ENCODE peak calls at places on chromosomes 6 and 20, in eight cellular contexts. X is adrenal gland, A is testis, O is uterus, M is IMR-90, N is sigmoid colon, T is Peyer's patch, K is upper lobe of left lung. I is an unnamed sample.
A peak's percentile ranks its signal among the peaks of the same experiment; 100 is the strongest.

GRCh38 chr20:58697201-58697866 is 4.7 kb downstream of the NPEPL1 start:
- DNase-seq in X (peak; percentile 7), A (no peak), O (no peak), M (no peak), N (peak; percentile 61), T (peak; percentile 29), K (no peak), I (peak; percentile 7)

GRCh38 chr6:155301867-155302266 is 12.4 kb downstream of the TFB1M start:
- DNase-seq in X (no peak), A (no peak), O (no peak), M (peak; percentile 55), N (no peak), T (no peak), K (no peak), I (no peak)

GRCh38 chr6:52834481-52834880 is 6.1 kb downstream of the GSTA5 start:
- DNase-seq in X (no peak), A (no peak), O (no peak), M (peak; percentile 18), N (no peak), T (no peak), K (no peak), I (no peak)

GRCh38 chr6:35470663-35471120 is 2.5 kb downstream of the RPL10A start:
- DNase-seq in X (no peak), A (no peak), O (no peak), M (no peak), N (no peak), T (no peak), K (no peak), I (no peak)

GRCh38 chr6:13398081-13398406 is 69.7 kb upstream of the TBC1D7 start:
- DNase-seq in X (no peak), A (no peak), O (no peak), M (no peak), N (no peak), T (no peak), K (no peak), I (no peak)

GRCh38 chr20:38229376-38230252 is 30.9 kb downstream of the KIAA1755 start:
- DNase-seq in X (no peak), A (no peak), O (no peak), M (no peak), N (peak; percentile 57), T (no peak), K (no peak), I (no peak)

GRCh38 chr6:68427630-68428029 is 207.5 kb upstream of the ADGRB3 start:
- DNase-seq in X (no peak), A (no peak), O (no peak), M (peak; percentile 0), N (no peak), T (no peak), K (no peak), I (no peak)

GRCh38 chr20:24972341-24972740 is 20.2 kb downstream of the APMAP start:
- DNase-seq in X (no peak), A (no peak), O (no peak), M (no peak), N (peak; percentile 21), T (no peak), K (no peak), I (no peak)

GRCh38 chr6:110951986-110952794 is 6.3 kb upstream of the GTF3C6 start:
- DNase-seq in X (no peak), A (no peak), O (no peak), M (peak; percentile 47), N (no peak), T (peak; percentile 8), K (no peak), I (no peak)

GRCh38 chr6:127641905-127642304 is 64.9 kb downstream of the C6orf58 start:
- DNase-seq in X (peak; percentile 6), A (no peak), O (no peak), M (peak; percentile 36), N (no peak), T (no peak), K (no peak), I (no peak)

GRCh38 chr6:132298344-132298949 is 102.8 kb downstream of the MOXD1 start:
- DNase-seq in X (peak; percentile 49), A (peak; percentile 77), O (peak; percentile 29), M (peak; percentile 62), N (no peak), T (peak; percentile 75), K (no peak), I (no peak)

GRCh38 chr20:57350086-57350710 is 857 bp upstream of the RAE1 start:
- DNase-seq in X (no peak), A (no peak), O (no peak), M (peak; percentile 23), N (no peak), T (no peak), K (peak; percentile 70), I (no peak)

GRCh38 chr20:61442075-61442670 is 190.1 kb downstream of the CDH4 start:
- DNase-seq in X (no peak), A (no peak), O (no peak), M (peak; percentile 29), N (no peak), T (no peak), K (no peak), I (no peak)

GRCh38 chr6:137166247-137167098 is 7.0 kb downstream of the IL22RA2 start:
- DNase-seq in X (no peak), A (no peak), O (no peak), M (no peak), N (no peak), T (no peak), K (no peak), I (no peak)

GRCh38 chr6:169887529-169888140 is 136.2 kb downstream of the ERMARD start:
- DNase-seq in X (no peak), A (no peak), O (no peak), M (no peak), N (no peak), T (no peak), K (no peak), I (no peak)

GRCh38 chr6:111841822-111842221 is 31.4 kb downstream of the FYN start:
- DNase-seq in X (peak; percentile 16), A (no peak), O (no peak), M (peak; percentile 76), N (no peak), T (peak; percentile 83), K (no peak), I (no peak)

GRCh38 chr20:46188866-46189265 is 70.8 kb downstream of the CD40 start:
- DNase-seq in X (no peak), A (no peak), O (no peak), M (no peak), N (no peak), T (no peak), K (peak; percentile 37), I (no peak)

GRCh38 chr6:136230219-136230980 is 19.7 kb downstream of the MTFR2 start:
- DNase-seq in X (no peak), A (no peak), O (no peak), M (peak; percentile 27), N (no peak), T (no peak), K (no peak), I (no peak)

GRCh38 chr20:16405254-16405653 is 168.0 kb downstream of the KIF16B start:
- DNase-seq in X (no peak), A (peak; percentile 22), O (no peak), M (no peak), N (no peak), T (no peak), K (no peak), I (no peak)

GRCh38 chr6:89032599-89032998 is 48.0 kb upstream of the PNRC1 start:
- DNase-seq in X (no peak), A (no peak), O (no peak), M (no peak), N (no peak), T (no peak), K (no peak), I (no peak)

GRCh38 chr6:89037156-89037900 is 43.2 kb upstream of the PNRC1 start:
- DNase-seq in X (peak; percentile 21), A (no peak), O (no peak), M (no peak), N (peak; percentile 68), T (peak; percentile 75), K (no peak), I (no peak)

GRCh38 chr6:89034586-89035251 is 45.8 kb upstream of the PNRC1 start:
- DNase-seq in X (peak; percentile 59), A (peak; percentile 32), O (peak; percentile 50), M (peak; percentile 49), N (peak; percentile 79), T (no peak), K (no peak), I (peak; percentile 25)

DNA sequence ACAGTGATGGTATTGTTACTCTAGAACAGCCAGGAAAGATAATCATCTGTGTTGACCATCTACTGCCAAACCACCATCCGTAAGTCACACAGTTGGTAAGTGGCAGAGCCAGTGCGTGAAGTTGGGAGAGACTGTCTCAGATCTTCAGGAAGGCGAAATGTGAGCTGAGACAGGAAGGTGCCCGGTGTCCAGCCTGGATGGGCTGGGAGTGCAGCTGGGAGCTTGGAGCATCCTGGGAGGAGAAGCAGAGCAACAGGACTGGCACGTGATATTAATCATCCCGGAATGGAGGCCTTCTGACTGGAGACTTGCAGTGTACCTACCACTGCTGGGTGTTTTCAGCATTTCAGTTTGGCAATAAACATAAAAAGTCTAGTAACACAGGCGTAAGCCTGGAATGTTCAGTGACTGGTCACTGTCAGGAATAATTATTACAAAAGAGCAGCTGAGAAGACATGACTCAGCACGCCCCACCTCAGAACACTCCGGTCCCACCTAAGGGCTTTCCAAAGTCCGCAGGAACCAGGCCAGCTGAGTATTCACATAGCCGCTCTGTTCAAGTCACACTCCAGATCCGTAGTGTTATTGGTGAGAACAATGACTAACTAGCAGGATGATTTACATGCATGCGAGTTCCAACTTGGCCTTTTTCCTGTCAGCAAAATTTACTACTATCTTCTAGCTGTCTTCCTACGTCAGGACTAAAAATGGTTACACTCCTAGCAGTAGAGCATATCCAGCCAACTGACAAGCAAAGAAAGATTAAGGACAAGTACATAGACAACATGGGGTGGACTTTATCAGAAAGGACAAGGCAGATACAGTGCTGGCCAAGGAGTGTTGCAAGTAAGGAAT is 45.1 kb upstream of the PNRC1 start:
- DNase-seq in X (peak; percentile 95), A (peak; percentile 88), O (peak; percentile 98), M (peak; percentile 95), N (peak; percentile 99), T (peak; percentile 93), K (no peak), I (peak; percentile 66)
- TF ChIP-seq POLR2A in X (peak; percentile 59), A (no peak), O (peak; percentile 20), M (no peak), N (no peak), T (peak; percentile 32), K (no peak), I (no peak)

GRCh38 chr6:107612762-107613415 is 123.0 kb downstream of the SOBP start:
- DNase-seq in X (peak; percentile 47), A (peak; percentile 69), O (no peak), M (no peak), N (no peak), T (no peak), K (no peak), I (no peak)
- H3K27me3 ChIP-seq in X (no peaks in the 10 kb centered on the region), A (no peaks in the 10 kb centered on the region), O (no peaks in the 10 kb centered on the region), M (no peaks in the 10 kb centered on the region), N (no peaks in the 10 kb centered on the region), T (no peaks in the 10 kb centered on the region), K (no peaks in the 10 kb centered on the region), I (no peaks in the 10 kb centered on the region)

GRCh38 chr20:50085481-50086365 is 27.2 kb downstream of the UBE2V1 start:
- DNase-seq in X (peak; percentile 48), A (peak; percentile 34), O (peak; percentile 49), M (peak; percentile 73), N (no peak), T (peak; percentile 73), K (no peak), I (no peak)
- H3K4me3 ChIP-seq in X (peak overlapping the region; percentile 39), A (no peak overlapping the region), O (peak overlapping the region; percentile 4), M (no peak overlapping the region), N (peak overlapping the region; percentile 22), T (no peak overlapping the region), K (peak overlapping the region; percentile 34), I (peak overlapping the region; percentile 41)

GRCh38 chr6:124963416-124964083 is 1.3 kb downstream of the RNF217 start:
- DNase-seq in X (peak; percentile 20), A (no peak), O (no peak), M (peak; percentile 79), N (no peak), T (no peak), K (no peak), I (no peak)
- TF ChIP-seq POLR2A in X (no peak), A (no peak), O (peak; percentile 3), M (peak; percentile 74), N (no peak), T (no peak), K (no peak), I (no peak)